ENCODE peak calls at places on chromosome 18, in four cellular contexts. One of them, this sample, is unnamed.

GRCh38 chr18:26383454-26384270 is 157.4 kb downstream of the TAF4B start:
- DNase-seq in HEK293T: peak
- DNase-seq in WTC11: no peak
- DNase-seq in HepG2: peak
- DNase-seq in this sample: peak

GRCh38 chr18:56756971-56757370 is 105.8 kb downstream of the WDR7 start:
- DNase-seq in HepG2: no peak
- DNase-seq in HEK293T: no peak
- DNase-seq in WTC11: no peak
- DNase-seq in this sample: no peak

GRCh38 chr18:809985-810642 is 1.9 kb downstream of the YES1 start:
- DNase-seq in HepG2: no peak
- DNase-seq in HEK293T: no peak
- DNase-seq in WTC11: no peak
- DNase-seq in this sample: no peak

GRCh38 chr18:58583569-58583968 is 45.3 kb downstream of the ALPK2 start:
- DNase-seq in WTC11: no peak
- DNase-seq in HepG2: no peak
- DNase-seq in HEK293T: no peak
- DNase-seq in this sample: no peak

GRCh38 chr18:37710731-37711130 is 145.1 kb upstream of the CELF4 start:
- DNase-seq in HepG2: no peak
- DNase-seq in WTC11: no peak
- DNase-seq in HEK293T: no peak
- DNase-seq in this sample: no peak

GRCh38 chr18:77749189-77749588 is 499.5 kb downstream of the GALR1 start:
- DNase-seq in HepG2: no peak
- DNase-seq in HEK293T: peak
- DNase-seq in WTC11: peak
- DNase-seq in this sample: peak

GRCh38 chr18:72692086-72692485 is 147.9 kb upstream of the CBLN2 start:
- DNase-seq in HEK293T: no peak
- DNase-seq in HepG2: no peak
- DNase-seq in WTC11: peak
- DNase-seq in this sample: no peak

GRCh38 chr18:3117493-3118192 is 102.1 kb downstream of the MYOM1 start:
- DNase-seq in HEK293T: no peak
- DNase-seq in HepG2: peak
- DNase-seq in WTC11: no peak
- DNase-seq in this sample: no peak

GRCh38 chr18:51029378-51029693 is 677 bp upstream of the SMAD4 start:
- DNase-seq in WTC11: no peak
- DNase-seq in HepG2: no peak
- DNase-seq in HEK293T: no peak
- DNase-seq in this sample: no peak

GRCh38 chr18:24544949-24545348 is 84.5 kb downstream of the HRH4 start:
- DNase-seq in HEK293T: no peak
- DNase-seq in HepG2: no peak
- DNase-seq in WTC11: no peak
- DNase-seq in this sample: no peak

GRCh38 chr18:8501044-8501443 is 108.2 kb upstream of the RAB12 start:
- DNase-seq in HepG2: no peak
- DNase-seq in WTC11: no peak
- DNase-seq in HEK293T: no peak
- DNase-seq in this sample: no peak

GRCh38 chr18:7733642-7734041 is 166.5 kb downstream of the PTPRM start:
- DNase-seq in HEK293T: no peak
- DNase-seq in WTC11: no peak
- DNase-seq in HepG2: peak
- DNase-seq in this sample: no peak

GRCh38 chr18:72207280-72207679 is 336.9 kb downstream of the CBLN2 start:
- DNase-seq in WTC11: no peak
- DNase-seq in HepG2: no peak
- DNase-seq in HEK293T: no peak
- DNase-seq in this sample: no peak

GRCh38 chr18:74457043-74457742 is at the start of gene DIPK1C:
- DNase-seq in WTC11: peak
- DNase-seq in HepG2: no peak
- DNase-seq in HEK293T: peak
- DNase-seq in this sample: no peak

GRCh38 chr18:42814618-42815017 is 300.9 kb downstream of the RIT2 start:
- DNase-seq in HEK293T: no peak
- DNase-seq in WTC11: no peak
- DNase-seq in HepG2: no peak
- DNase-seq in this sample: no peak

GRCh38 chr18:48623468-48624220 is 84.8 kb downstream of the CTIF start:
- DNase-seq in WTC11: no peak
- DNase-seq in HEK293T: no peak
- DNase-seq in HepG2: no peak
- DNase-seq in this sample: no peak

GRCh38 chr18:59715966-59716369 is 18.7 kb upstream of the CCBE1 start:
- DNase-seq in HEK293T: no peak
- DNase-seq in HepG2: no peak
- DNase-seq in WTC11: no peak
- DNase-seq in this sample: no peak

GRCh38 chr18:45730832-45731545 is 7.0 kb downstream of the SLC14A1 start:
- DNase-seq in WTC11: no peak
- DNase-seq in HepG2: no peak
- DNase-seq in HEK293T: no peak
- DNase-seq in this sample: no peak

GRCh38 chr18:22433960-22434359 is 16.2 kb upstream of the CTAGE1 start:
- DNase-seq in HEK293T: no peak
- DNase-seq in HepG2: no peak
- DNase-seq in WTC11: no peak
- DNase-seq in this sample: no peak

GRCh38 chr18:74775239-74775638 is 177.6 kb downstream of the ZNF407 start:
- DNase-seq in HepG2: no peak
- DNase-seq in HEK293T: no peak
- DNase-seq in WTC11: no peak
- DNase-seq in this sample: no peak

GRCh38 chr18:8706981-8707940 is 1.9 kb downstream of the MTCL1 start:
- DNase-seq in WTC11: peak
- DNase-seq in HEK293T: peak
- DNase-seq in HepG2: no peak
- DNase-seq in this sample: no peak

GRCh38 chr18:28729321-28729720 is 552.4 kb upstream of the CDH2 start:
- DNase-seq in HEK293T: no peak
- DNase-seq in HepG2: no peak
- DNase-seq in WTC11: no peak
- DNase-seq in this sample: no peak

GRCh38 chr18:3458952-3459853 is 9.2 kb downstream of the TGIF1 start:
- DNase-seq in HEK293T: no peak
- DNase-seq in HepG2: no peak
- DNase-seq in WTC11: no peak
- DNase-seq in this sample: no peak

DNA sequence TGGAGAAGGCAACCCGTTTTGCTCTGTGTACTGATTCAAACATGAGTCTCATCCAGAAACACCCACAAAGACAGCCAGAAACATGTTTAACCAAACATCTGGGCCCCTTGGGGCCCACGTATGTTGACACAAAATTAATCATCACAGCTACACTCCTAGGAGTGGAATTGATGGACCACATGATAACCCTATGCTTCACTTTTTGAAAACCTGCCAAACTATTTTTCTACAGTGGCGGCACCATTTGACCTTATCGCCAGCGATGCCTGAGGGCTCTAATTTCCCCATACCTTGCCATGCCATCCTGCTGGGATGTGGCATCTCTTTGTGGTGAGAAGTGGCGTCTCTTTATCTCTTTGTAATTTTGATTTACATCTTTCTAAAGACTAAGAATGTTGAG is 38.5 kb downstream of the PSMG2 start:
- DNase-seq in HEK293T: no peak
- DNase-seq in HepG2: peak
- DNase-seq in WTC11: no peak
- DNase-seq in this sample: peak
- TF ChIP-seq ELF4 in HEK293T: no peak
- TF ChIP-seq ELF4 in HepG2: no peak
- TF ChIP-seq ELF4 in WTC11: no peak
- TF ChIP-seq ELF4 in this sample: no peak

DNA sequence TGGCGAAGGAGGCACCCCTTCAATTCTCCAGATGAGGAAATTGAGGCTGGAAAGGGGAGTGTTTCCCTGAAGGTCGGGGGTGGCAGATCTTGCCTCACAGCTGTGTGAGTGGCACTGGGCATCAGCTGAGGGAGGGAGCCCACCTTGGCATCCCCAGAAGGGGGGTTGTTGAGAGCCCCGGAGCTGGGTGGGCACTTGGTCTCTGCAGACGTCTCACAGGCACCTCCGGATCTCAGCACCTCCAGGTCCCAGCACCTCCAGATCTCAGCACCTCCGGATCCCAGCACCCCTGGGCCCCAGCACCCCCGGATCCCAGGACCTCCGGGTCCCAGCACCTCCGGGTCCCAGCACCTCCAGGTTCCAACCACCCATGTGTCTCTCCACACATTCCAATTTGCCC is 137.9 kb downstream of the NFATC1 start:
- DNase-seq in WTC11: peak
- DNase-seq in HepG2: no peak
- DNase-seq in HEK293T: no peak
- DNase-seq in this sample: no peak
- TF ChIP-seq ELF4 in WTC11: no peak
- TF ChIP-seq ELF4 in HepG2: no peak
- TF ChIP-seq ELF4 in HEK293T: no peak
- TF ChIP-seq ELF4 in this sample: no peak

GRCh38 chr18:76521367-76521766 is 26.3 kb upstream of the ZNF516 start:
- DNase-seq in WTC11: no peak
- DNase-seq in HEK293T: no peak
- DNase-seq in HepG2: no peak
- DNase-seq in this sample: no peak

GRCh38 chr18:76519156-76519549 is 24.1 kb upstream of the ZNF516 start:
- DNase-seq in HEK293T: peak
- DNase-seq in WTC11: no peak
- DNase-seq in HepG2: no peak
- DNase-seq in this sample: no peak

GRCh38 chr18:76522104-76522503 is 27.1 kb upstream of the ZNF516 start:
- DNase-seq in HEK293T: no peak
- DNase-seq in WTC11: peak
- DNase-seq in HepG2: no peak
- DNase-seq in this sample: no peak

GRCh38 chr18:76518073-76518472 is 23.0 kb upstream of the ZNF516 start:
- DNase-seq in HEK293T: peak
- DNase-seq in WTC11: no peak
- DNase-seq in HepG2: no peak
- DNase-seq in this sample: no peak

DNA sequence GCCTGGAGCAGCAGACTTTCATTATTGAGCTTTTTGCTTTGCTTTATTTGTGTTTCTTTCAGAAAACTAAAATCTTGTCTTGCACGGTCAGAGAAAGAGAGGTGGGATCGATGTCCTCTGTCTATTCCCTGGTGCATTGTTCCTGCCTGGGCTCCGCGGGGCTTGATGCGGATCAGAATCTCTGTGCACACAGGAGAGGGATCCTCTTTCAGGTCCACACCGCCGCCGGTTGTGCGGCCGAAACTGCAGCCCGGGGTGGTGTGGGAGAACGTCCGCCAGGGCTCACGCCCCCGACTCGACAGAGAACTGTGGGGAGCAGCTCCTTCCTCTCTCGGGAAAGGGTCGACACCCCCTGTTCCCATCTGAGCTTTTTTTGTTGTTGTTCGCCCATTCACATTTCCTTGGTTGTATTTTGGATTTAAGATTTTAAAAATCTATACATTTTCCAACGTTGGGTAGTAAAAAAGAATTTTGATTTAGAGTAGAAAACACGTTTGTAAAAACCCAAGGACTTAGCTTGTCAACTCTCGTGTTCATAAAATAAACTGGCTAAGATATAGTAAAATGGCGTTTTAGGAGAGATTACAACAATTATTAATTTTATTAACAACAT is 23.6 kb upstream of the ZNF516 start:
- DNase-seq in WTC11: peak
- DNase-seq in HEK293T: peak
- DNase-seq in HepG2: no peak
- DNase-seq in this sample: no peak
- TF ChIP-seq ELF4 in WTC11: no peak
- TF ChIP-seq ELF4 in HEK293T: no peak
- TF ChIP-seq ELF4 in HepG2: no peak
- TF ChIP-seq ELF4 in this sample: no peak

DNA sequence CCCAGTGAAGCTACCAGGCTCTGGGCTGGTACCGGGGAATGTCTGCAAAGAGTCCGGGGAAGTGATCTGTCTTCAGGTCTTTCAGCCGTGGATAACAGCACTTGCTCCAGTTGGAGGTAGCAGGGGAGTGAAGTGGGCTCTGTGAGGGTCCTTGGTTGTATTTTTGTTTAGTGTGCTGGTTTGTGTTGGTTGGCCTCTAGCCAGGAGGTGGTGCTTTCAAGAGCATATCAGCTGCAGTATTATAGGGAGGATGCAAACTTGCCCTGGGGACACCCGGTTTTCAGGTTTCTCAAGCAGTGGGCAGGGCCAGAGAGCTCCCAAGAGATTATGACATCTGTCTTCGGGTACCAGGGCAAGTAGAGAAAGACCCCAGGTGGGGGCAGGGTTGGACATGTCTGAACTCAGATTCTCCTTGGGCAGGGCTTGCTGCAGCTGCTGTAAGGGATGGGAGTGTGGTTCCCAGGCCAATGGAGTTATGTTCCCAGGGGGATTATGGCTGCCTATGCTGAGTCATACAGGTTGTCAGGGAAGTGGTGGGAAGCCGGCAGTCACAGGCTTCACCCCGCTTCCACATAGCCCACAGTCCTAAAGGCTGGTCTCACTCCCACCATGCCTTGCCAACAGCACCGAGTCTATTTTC is 34.4 kb downstream of the ACAA2 start:
- DNase-seq in HEK293T: no peak
- DNase-seq in WTC11: no peak
- DNase-seq in HepG2: no peak
- DNase-seq in this sample: no peak
- TF ChIP-seq ELF4 in HEK293T: no peak
- TF ChIP-seq ELF4 in WTC11: no peak
- TF ChIP-seq ELF4 in HepG2: no peak
- TF ChIP-seq ELF4 in this sample: no peak

DNA sequence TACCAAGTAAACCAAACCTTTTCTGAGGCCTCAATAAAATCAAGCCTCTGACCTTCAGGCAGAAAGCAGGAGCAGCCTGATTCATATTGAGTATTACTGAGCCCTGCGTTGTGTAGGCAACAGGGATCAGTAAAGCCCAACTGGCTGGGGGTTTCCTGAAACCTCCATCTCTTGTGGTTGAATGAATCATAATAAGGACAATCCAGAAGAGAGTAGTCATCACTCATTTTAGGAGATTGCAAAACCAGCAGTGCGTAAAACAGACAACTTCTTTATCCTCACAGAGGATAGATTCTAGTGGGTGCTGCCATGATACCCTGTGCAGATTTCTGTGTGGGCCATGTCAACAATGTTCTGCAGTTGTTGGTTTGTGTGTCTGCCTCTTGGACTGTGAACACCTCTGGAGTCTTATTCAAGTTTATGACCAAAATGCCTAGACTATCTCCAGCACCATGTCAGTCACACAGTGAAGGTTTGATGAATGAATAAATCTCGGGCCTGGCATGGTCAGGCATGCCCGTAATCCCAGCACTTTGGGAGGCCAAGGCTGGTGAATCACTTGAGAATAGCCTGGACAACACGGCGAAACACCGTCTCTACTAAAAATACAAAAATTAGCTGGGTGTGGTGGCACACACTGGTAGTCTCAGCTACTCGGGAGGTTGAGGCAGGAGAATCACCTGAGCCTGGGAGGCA is 51.8 kb upstream of the RAB27B start:
- DNase-seq in HEK293T: no peak
- DNase-seq in HepG2: peak
- DNase-seq in WTC11: no peak
- DNase-seq in this sample: peak
- TF ChIP-seq ELF4 in HEK293T: no peak
- TF ChIP-seq ELF4 in HepG2: no peak
- TF ChIP-seq ELF4 in WTC11: no peak
- TF ChIP-seq ELF4 in this sample: no peak

This sample was measured in K562.